ENCODE peak calls at places on chromosomes 12 and 14, in seven cellular contexts. Z, O, W, K, B, S and M are unnamed samples.
A peak's percentile ranks its signal among the peaks of the same experiment; 100 is the strongest.

GRCh38 chr12:81712536-81712935 is 46.6 kb downstream of the PPFIA2 start:
- DNase-seq in K (no peak), S (no peak), B (peak; percentile 10), Z (no peak), W (no peak), O (no peak), M (no peak)

GRCh38 chr12:105084251-105085250 is at the start of gene ALDH1L2:
- DNase-seq in W (peak; percentile 74), K (no peak), S (peak; percentile 93), Z (peak; percentile 34), B (peak; percentile 89), O (peak; percentile 90), M (peak; percentile 39)

GRCh38 chr14:41922014-41922413 is 315.3 kb downstream of the LRFN5 start:
- DNase-seq in B (no peak), S (no peak), W (no peak), Z (no peak), K (no peak), O (no peak), M (no peak)

GRCh38 chr14:76227450-76228050 is 75.8 kb downstream of the GPATCH2L start:
- DNase-seq in S (peak; percentile 65), K (peak; percentile 16), B (peak; percentile 53), Z (no peak), W (no peak), O (peak; percentile 28), M (no peak)

GRCh38 chr14:68014771-68015170 is 195.2 kb downstream of the RAD51B start:
- DNase-seq in B (no peak), W (no peak), K (peak; percentile 85), S (no peak), Z (no peak), O (no peak), M (no peak)

GRCh38 chr12:108826115-108826806 is 31.1 kb downstream of the SSH1 start:
- DNase-seq in O (no peak), W (peak; percentile 81), K (peak; percentile 87), S (peak; percentile 72), Z (no peak), B (peak; percentile 98), M (no peak)

GRCh38 chr12:8057291-8057690 is 8.9 kb downstream of the C3AR1 start:
- DNase-seq in K (no peak), B (no peak), O (no peak), W (no peak), S (no peak), Z (no peak), M (no peak)

GRCh38 chr12:66387067-66387466 is 84.8 kb downstream of the HELB start:
- DNase-seq in B (no peak), O (no peak), Z (no peak), W (no peak), K (no peak), S (no peak), M (no peak)

GRCh38 chr12:46370792-46371717 is 1.5 kb downstream of the SLC38A2 start:
- DNase-seq in O (peak; percentile 88), W (peak; percentile 92), B (peak; percentile 83), S (no peak), K (peak; percentile 85), Z (peak; percentile 84), M (peak; percentile 92)

GRCh38 chr12:6963016-6963731 is 7.3 kb downstream of the PHB2 start:
- DNase-seq in B (no peak), Z (no peak), O (no peak), W (no peak), S (no peak), K (no peak), M (no peak)

GRCh38 chr12:14066021-14066420 is 84.6 kb upstream of the GRIN2B start:
- DNase-seq in S (no peak), B (no peak), W (no peak), K (no peak), O (no peak), Z (no peak), M (no peak)

GRCh38 chr12:98618952-98619351 is 25.5 kb downstream of the SLC25A3 start:
- DNase-seq in S (no peak), W (no peak), O (no peak), Z (no peak), K (no peak), B (no peak), M (no peak)

GRCh38 chr12:105409881-105410471 is 79.5 kb downstream of the C12orf75 start:
- DNase-seq in Z (no peak), S (peak; percentile 18), W (peak; percentile 83), O (no peak), B (peak; percentile 50), K (peak; percentile 63), M (no peak)